ENCODE peak calls at places on chromosomes 1 and 21, in eight cellular contexts. M is activated CD8-positive, alpha-beta T cell treated with anti-CD3 and anti-CD28 coated beads for 36 hours; H is right lobe of liver; J is CD8-positive, alpha-beta T cell; Y is Right ventricle myocardium superior; B is natural killer cell; T is left colon; E is T-cell. O is an unnamed sample.

GRCh38 chr1:59278780-59279354 is 18.0 kb upstream of the FGGY start:
- ATAC-seq in M (no peak), H (no peak), J (no peak), Y (no peak), B (no peak), T (no peak), E (no peak), O (no peak)

GRCh38 chr1:168473164-168473563 is 70.6 kb downstream of the XCL2 start:
- ATAC-seq in M (no peak), H (no peak), J (no peak), Y (no peak), B (no peak), T (no peak), E (no peak), O (no peak)

GRCh38 chr1:29640428-29640785 is 404.1 kb downstream of the PTPRU start:
- ATAC-seq in M (no peak), H (no peak), J (no peak), Y (no peak), B (no peak), T (no peak), E (no peak), O (no peak)

GRCh38 chr1:19179597-19180271 is 30.3 kb downstream of the UBR4 start:
- ATAC-seq in M (peak; percentile 91), H (peak; percentile 83), J (peak; percentile 83), Y (peak; percentile 85), B (peak; percentile 87), T (peak; percentile 66), E (peak; percentile 73), O (no peak)

GRCh38 chr21:44516342-44516741 is 23.7 kb downstream of the KRTAP10-1 start:
- ATAC-seq in M (no peak), H (no peak), J (no peak), Y (no peak), B (no peak), T (no peak), E (no peak), O (no peak)

GRCh38 chr1:110055493-110056283 is 14.8 kb downstream of the ALX3 start:
- ATAC-seq in M (no peak), H (no peak), J (no peak), Y (no peak), B (no peak), T (peak; percentile 74), E (no peak), O (no peak)

GRCh38 chr1:20481158-20481617 is 4.8 kb downstream of the CAMK2N1 start:
- ATAC-seq in M (no peak), H (peak; percentile 17), J (peak; percentile 25), Y (no peak), B (no peak), T (peak; percentile 36), E (no peak), O (no peak)

GRCh38 chr1:21935891-21936365 is 1.2 kb downstream of the HSPG2 start:
- ATAC-seq in M (no peak), H (no peak), J (no peak), Y (no peak), B (no peak), T (peak; percentile 61), E (no peak), O (no peak)

GRCh38 chr1:51518033-51518729 is 885 bp downstream of the EPS15 start:
- ATAC-seq in M (peak; percentile 50), H (peak; percentile 68), J (peak; percentile 48), Y (peak; percentile 36), B (peak; percentile 35), T (peak; percentile 77), E (no peak), O (peak; percentile 55)

GRCh38 chr1:200179781-200180160 is 152.3 kb downstream of the NR5A2 start:
- ATAC-seq in M (no peak), H (no peak), J (no peak), Y (no peak), B (no peak), T (peak; percentile 7), E (no peak), O (no peak)

GRCh38 chr1:90357980-90358379 is 359.1 kb downstream of the BARHL2 start:
- ATAC-seq in M (no peak), H (no peak), J (no peak), Y (no peak), B (no peak), T (no peak), E (no peak), O (no peak)

GRCh38 chr1:167670563-167670962 is 40.5 kb downstream of the RCSD1 start:
- ATAC-seq in M (no peak), H (no peak), J (no peak), Y (no peak), B (no peak), T (no peak), E (no peak), O (no peak)

GRCh38 chr21:33848252-33848953 is 67.2 kb downstream of the ATP5PO start:
- ATAC-seq in M (no peak), H (no peak), J (no peak), Y (no peak), B (no peak), T (peak; percentile 94), E (no peak), O (peak; percentile 68)

GRCh38 chr1:157117527-157118057 is 18.0 kb upstream of the ETV3L start:
- ATAC-seq in M (no peak), H (no peak), J (no peak), Y (no peak), B (no peak), T (no peak), E (no peak), O (peak; percentile 81)

GRCh38 chr1:192270398-192270797 is 46.4 kb upstream of the RGS21 start:
- ATAC-seq in M (no peak), H (no peak), J (no peak), Y (no peak), B (no peak), T (no peak), E (no peak), O (no peak)

GRCh38 chr1:226542623-226543103 is 5.9 kb upstream of the STUM start:
- ATAC-seq in M (no peak), H (peak; percentile 81), J (no peak), Y (peak; percentile 73), B (no peak), T (peak; percentile 73), E (no peak), O (no peak)

GRCh38 chr1:43563779-43564616 is 33.3 kb downstream of the PTPRF start:
- ATAC-seq in M (no peak), H (no peak), J (no peak), Y (no peak), B (no peak), T (no peak), E (no peak), O (no peak)

GRCh38 chr1:169245706-169246105 is 121.9 kb downstream of the NME7 start:
- ATAC-seq in M (no peak), H (peak; percentile 35), J (no peak), Y (no peak), B (no peak), T (no peak), E (no peak), O (no peak)

GRCh38 chr1:93692451-93692861 is 10.8 kb upstream of the BCAR3 start:
- ATAC-seq in M (no peak), H (no peak), J (no peak), Y (no peak), B (no peak), T (no peak), E (no peak), O (no peak)

GRCh38 chr1:244065960-244066388 is 14.9 kb downstream of the ZBTB18 start:
- ATAC-seq in M (no peak), H (no peak), J (no peak), Y (peak; percentile 52), B (no peak), T (no peak), E (no peak), O (no peak)

GRCh38 chr1:66770694-66771093 is 18.4 kb downstream of the DYNLT5 start:
- ATAC-seq in M (no peak), H (no peak), J (peak; percentile 31), Y (no peak), B (no peak), T (no peak), E (no peak), O (no peak)

GRCh38 chr21:46152939-46153258 is 2.5 kb downstream of the FTCD start:
- ATAC-seq in M (peak; percentile 14), H (peak; percentile 0), J (no peak), Y (peak; percentile 28), B (no peak), T (peak; percentile 58), E (no peak), O (no peak)

GRCh38 chr1:59361766-59362165 is 64.9 kb downstream of the FGGY start:
- ATAC-seq in M (no peak), H (no peak), J (no peak), Y (peak; percentile 75), B (no peak), T (no peak), E (no peak), O (no peak)

GRCh38 chr1:9225411-9225785 is 9.2 kb upstream of the H6PD start:
- ATAC-seq in M (no peak), H (peak; percentile 11), J (no peak), Y (no peak), B (no peak), T (no peak), E (no peak), O (no peak)

GRCh38 chr21:28154121-28154520 is 838.6 kb downstream of the LTN1 start:
- ATAC-seq in M (no peak), H (no peak), J (no peak), Y (no peak), B (no peak), T (no peak), E (no peak), O (no peak)

GRCh38 chr1:155179107-155180031 is 5.7 kb downstream of the TRIM46 start:
- ATAC-seq in M (no peak), H (no peak), J (no peak), Y (no peak), B (no peak), T (no peak), E (no peak), O (no peak)

GRCh38 chr1:23368562-23369334 is 888 bp downstream of the ZNF436 start:
- ATAC-seq in M (peak; percentile 72), H (peak; percentile 80), J (peak; percentile 75), Y (peak; percentile 92), B (peak; percentile 91), T (peak; percentile 78), E (peak; percentile 86), O (peak; percentile 90)

GRCh38 chr1:171645553-171646336 is 6.7 kb downstream of the MYOC start:
- ATAC-seq in M (no peak), H (peak; percentile 12), J (no peak), Y (peak; percentile 95), B (no peak), T (peak; percentile 51), E (no peak), O (no peak)

GRCh38 chr1:180096584-180097318 is 57.9 kb upstream of the QSOX1 start:
- ATAC-seq in M (no peak), H (peak; percentile 37), J (no peak), Y (peak; percentile 22), B (no peak), T (no peak), E (no peak), O (no peak)

GRCh38 chr1:112744019-112744578 is 29.0 kb upstream of the PPM1J start:
- ATAC-seq in M (no peak), H (peak; percentile 38), J (no peak), Y (peak; percentile 67), B (no peak), T (peak; percentile 63), E (no peak), O (peak; percentile 56)

GRCh38 chr1:18934205-18935000 is 22.1 kb downstream of the IFFO2 start:
- ATAC-seq in M (no peak), H (no peak), J (no peak), Y (no peak), B (no peak), T (no peak), E (no peak), O (no peak)

GRCh38 chr1:184300446-184300845 is 86.4 kb upstream of the C1orf21 start:
- ATAC-seq in M (no peak), H (no peak), J (no peak), Y (no peak), B (no peak), T (no peak), E (no peak), O (no peak)

GRCh38 chr1:16091296-16091695 is 17.8 kb upstream of the FAM131C start:
- ATAC-seq in M (no peak), H (no peak), J (no peak), Y (no peak), B (no peak), T (peak; percentile 64), E (no peak), O (no peak)

GRCh38 chr1:55156093-55156492 is 59.1 kb downstream of the USP24 start:
- ATAC-seq in M (no peak), H (no peak), J (no peak), Y (no peak), B (no peak), T (no peak), E (no peak), O (no peak)